ENCODE peak calls at places on chromosomes 16 and 17, in six cellular contexts. P is colonic mucosa; K is GM03348; W is stimulated activated CD4-positive, alpha-beta T cell treated with anti-CD3 and anti-CD28 coated beads, Interleukin-2, amount 100 ng/mL, for 24 hours; L is NCI-H2029; C is SW480. Z is an unnamed sample.

GRCh38 chr17:37177234-37177633 is 198.6 kb upstream of the C17orf78 start:
- DNase-seq in P (no peak), K (no peak), W (no peak), L (no peak), C (no peak), Z (no peak)

GRCh38 chr16:86529160-86529559 is 18.8 kb downstream of the FOXF1 start:
- DNase-seq in P (no peak), K (no peak), W (no peak), L (no peak), C (no peak), Z (no peak)

GRCh38 chr17:73600103-73600871 is 44.0 kb downstream of the SDK2 start:
- DNase-seq in P (no peak), K (peak; percentile 47), W (no peak), L (no peak), C (no peak), Z (no peak)

GRCh38 chr17:8632087-8632486 is 1.6 kb upstream of the MYH10 start:
- DNase-seq in P (no peak), K (no peak), W (no peak), L (no peak), C (no peak), Z (no peak)

GRCh38 chr16:85798901-85799496 is 345 bp downstream of the EMC8 start:
- DNase-seq in P (peak; percentile 29), K (peak; percentile 83), W (peak; percentile 25), L (no peak), C (peak; percentile 25), Z (peak; percentile 18)

GRCh38 chr16:83344014-83344413 is 463.8 kb upstream of the HSBP1 start:
- DNase-seq in P (no peak), K (peak; percentile 69), W (no peak), L (no peak), C (no peak), Z (no peak)

GRCh38 chr16:85227262-85227923 is 115.1 kb upstream of the CIBAR2 start:
- DNase-seq in P (no peak), K (no peak), W (no peak), L (no peak), C (no peak), Z (peak; percentile 84)

GRCh38 chr17:58364270-58364942 is 12.4 kb upstream of the SUPT4H1 start:
- DNase-seq in P (peak; percentile 78), K (no peak), W (no peak), L (no peak), C (no peak), Z (no peak)

GRCh38 chr16:3059041-3059722 is 6.3 kb upstream of the IL32 start:
- DNase-seq in P (peak; percentile 92), K (peak; percentile 99), W (peak; percentile 91), L (peak; percentile 65), C (peak; percentile 78), Z (peak; percentile 83)

GRCh38 chr16:2206420-2206779 is 1.1 kb downstream of the MLST8 start:
- DNase-seq in P (no peak), K (no peak), W (no peak), L (no peak), C (no peak), Z (no peak)

GRCh38 chr17:67546578-67547527 is 169.8 kb downstream of the PITPNC1 start:
- DNase-seq in P (peak; percentile 77), K (no peak), W (no peak), L (no peak), C (no peak), Z (peak; percentile 39)

GRCh38 chr17:48995871-48996695 is 1.1 kb upstream of the IGF2BP1 start:
- DNase-seq in P (no peak), K (peak; percentile 36), W (peak; percentile 22), L (no peak), C (peak; percentile 94), Z (no peak)

GRCh38 chr17:43609613-43610385 is 51.9 kb downstream of the MEOX1 start:
- DNase-seq in P (no peak), K (no peak), W (no peak), L (no peak), C (no peak), Z (no peak)

GRCh38 chr16:69406780-69407331 is 17.6 kb upstream of the CYB5B start:
- DNase-seq in P (no peak), K (no peak), W (no peak), L (no peak), C (peak; percentile 90), Z (no peak)

GRCh38 chr17:17495448-17496188 is 577 bp downstream of the RASD1 start:
- DNase-seq in P (no peak), K (peak; percentile 33), W (peak; percentile 34), L (no peak), C (no peak), Z (no peak)

GRCh38 chr16:30893082-30893743 is 664 bp downstream of the BCL7C start:
- DNase-seq in P (peak; percentile 36), K (peak; percentile 21), W (peak; percentile 38), L (no peak), C (no peak), Z (peak; percentile 25)

GRCh38 chr17:18031955-18032354 is 7.0 kb downstream of the ATPAF2 start:
- DNase-seq in P (no peak), K (no peak), W (no peak), L (no peak), C (no peak), Z (no peak)

GRCh38 chr16:76787394-76787793 is 403.6 kb upstream of the MON1B start:
- DNase-seq in P (no peak), K (no peak), W (no peak), L (no peak), C (no peak), Z (no peak)

GRCh38 chr17:75516255-75516618 is at the start of gene TSEN54:
- DNase-seq in P (peak; percentile 96), K (peak; percentile 99), W (peak; percentile 98), L (peak; percentile 79), C (peak; percentile 88), Z (peak; percentile 88)

GRCh38 chr16:81831722-81832126 is 52.6 kb downstream of the PLCG2 start:
- DNase-seq in P (peak; percentile 51), K (no peak), W (peak; percentile 30), L (no peak), C (no peak), Z (peak; percentile 78)

GRCh38 chr17:78769200-78769773 is 12.8 kb downstream of the CYTH1 start:
- DNase-seq in P (no peak), K (no peak), W (no peak), L (no peak), C (no peak), Z (no peak)

GRCh38 chr16:12061336-12062055 is 85.0 kb downstream of the SNX29 start:
- DNase-seq in P (no peak), K (no peak), W (no peak), L (no peak), C (no peak), Z (no peak)

GRCh38 chr17:66268247-66268927 is 34.0 kb upstream of the PRKCA start:
- DNase-seq in P (no peak), K (peak; percentile 85), W (no peak), L (no peak), C (no peak), Z (no peak)

GRCh38 chr16:84603115-84603816 is 14.6 kb downstream of the COTL1 start:
- DNase-seq in P (peak; percentile 60), K (peak; percentile 94), W (peak; percentile 65), L (no peak), C (no peak), Z (no peak)

GRCh38 chr16:59719121-59719520 is 985.0 kb upstream of the GOT2 start:
- DNase-seq in P (no peak), K (peak; percentile 63), W (no peak), L (no peak), C (no peak), Z (no peak)

Z was measured in stimulated activated naive B cell treated with anti-CD40 and anti-IgM and Interleukin-4, amounts not matched to agents 10 μg/mL and 1 μg/mL and 100 μg/mL, for 72 hours.